ENCODE peak calls at places on chromosomes 7 and 10, in ten cellular contexts. One of them, this sample, is unnamed.

GRCh38 chr7:38186593-38187314 is 8.7 kb downstream of the STARD3NL start:
- DNase-seq in RPMI8226: no peak
- DNase-seq in activated naive CD8-positive, alpha-beta T cell treated with anti-CD3 and anti-CD28 coated beads, Interleukin-2, amount 50 U/mL, for 24 hours: no peak
- DNase-seq in GM20000: no peak
- DNase-seq in natural killer cell treated with Interleukin-12 subunit alpha and Interleukin-12 subunit beta and Interleukin-15 and Interleukin-18, amount 100 ng/mL, for 72 hours: no peak
- DNase-seq in activated T-helper 1 cell treated with anti-CD3 and anti-CD28 coated beads, Interleukin-12 subunit alpha, Interleukin-12 subunit beta, Interleukin-2, Interleukin-4 antibody, amounts not matched to agents 30 ng/mL and 10 ng/mL and 1 ng/mL, durations not matched to agents 14 hours and 24 hours and 36 hours: no peak
- DNase-seq in ELR: peak; percentile 82
- DNase-seq in B cell: peak; percentile 15
- DNase-seq in activated gamma-delta T cell treated with Interleukin-2 at 50 U/mL for 16 hours: no peak
- DNase-seq in NCI-H460: no peak
- DNase-seq in this sample: no peak

GRCh38 chr10:62638062-62638477 is 166.4 kb upstream of the ADO start:
- DNase-seq in RPMI8226: no peak
- DNase-seq in activated naive CD8-positive, alpha-beta T cell treated with anti-CD3 and anti-CD28 coated beads, Interleukin-2, amount 50 U/mL, for 24 hours: no peak
- DNase-seq in GM20000: no peak
- DNase-seq in natural killer cell treated with Interleukin-12 subunit alpha and Interleukin-12 subunit beta and Interleukin-15 and Interleukin-18, amount 100 ng/mL, for 72 hours: peak; percentile 71
- DNase-seq in activated T-helper 1 cell treated with anti-CD3 and anti-CD28 coated beads, Interleukin-12 subunit alpha, Interleukin-12 subunit beta, Interleukin-2, Interleukin-4 antibody, amounts not matched to agents 30 ng/mL and 10 ng/mL and 1 ng/mL, durations not matched to agents 14 hours and 24 hours and 36 hours: no peak
- DNase-seq in ELR: peak; percentile 22
- DNase-seq in B cell: peak; percentile 41
- DNase-seq in activated gamma-delta T cell treated with Interleukin-2 at 50 U/mL for 16 hours: no peak
- DNase-seq in NCI-H460: no peak
- DNase-seq in this sample: peak; percentile 48

GRCh38 chr7:36390199-36391090 is 783 bp downstream of the ANLN start:
- DNase-seq in RPMI8226: peak; percentile 74
- DNase-seq in activated naive CD8-positive, alpha-beta T cell treated with anti-CD3 and anti-CD28 coated beads, Interleukin-2, amount 50 U/mL, for 24 hours: peak; percentile 77
- DNase-seq in GM20000: no peak
- DNase-seq in natural killer cell treated with Interleukin-12 subunit alpha and Interleukin-12 subunit beta and Interleukin-15 and Interleukin-18, amount 100 ng/mL, for 72 hours: peak; percentile 66
- DNase-seq in activated T-helper 1 cell treated with anti-CD3 and anti-CD28 coated beads, Interleukin-12 subunit alpha, Interleukin-12 subunit beta, Interleukin-2, Interleukin-4 antibody, amounts not matched to agents 30 ng/mL and 10 ng/mL and 1 ng/mL, durations not matched to agents 14 hours and 24 hours and 36 hours: peak; percentile 62
- DNase-seq in ELR: peak; percentile 95
- DNase-seq in B cell: peak; percentile 19
- DNase-seq in activated gamma-delta T cell treated with Interleukin-2 at 50 U/mL for 16 hours: peak; percentile 16
- DNase-seq in NCI-H460: peak; percentile 91
- DNase-seq in this sample: peak; percentile 42

GRCh38 chr7:74376256-74377036 is 77.3 kb upstream of the GTF2IRD1 start:
- DNase-seq in RPMI8226: no peak
- DNase-seq in activated naive CD8-positive, alpha-beta T cell treated with anti-CD3 and anti-CD28 coated beads, Interleukin-2, amount 50 U/mL, for 24 hours: no peak
- DNase-seq in GM20000: no peak
- DNase-seq in natural killer cell treated with Interleukin-12 subunit alpha and Interleukin-12 subunit beta and Interleukin-15 and Interleukin-18, amount 100 ng/mL, for 72 hours: no peak
- DNase-seq in activated T-helper 1 cell treated with anti-CD3 and anti-CD28 coated beads, Interleukin-12 subunit alpha, Interleukin-12 subunit beta, Interleukin-2, Interleukin-4 antibody, amounts not matched to agents 30 ng/mL and 10 ng/mL and 1 ng/mL, durations not matched to agents 14 hours and 24 hours and 36 hours: no peak
- DNase-seq in ELR: no peak
- DNase-seq in B cell: no peak
- DNase-seq in activated gamma-delta T cell treated with Interleukin-2 at 50 U/mL for 16 hours: no peak
- DNase-seq in NCI-H460: no peak
- DNase-seq in this sample: no peak

GRCh38 chr10:124520553-124521428 is 59.2 kb downstream of the LHPP start:
- DNase-seq in RPMI8226: no peak
- DNase-seq in activated naive CD8-positive, alpha-beta T cell treated with anti-CD3 and anti-CD28 coated beads, Interleukin-2, amount 50 U/mL, for 24 hours: no peak
- DNase-seq in GM20000: no peak
- DNase-seq in natural killer cell treated with Interleukin-12 subunit alpha and Interleukin-12 subunit beta and Interleukin-15 and Interleukin-18, amount 100 ng/mL, for 72 hours: peak; percentile 57
- DNase-seq in activated T-helper 1 cell treated with anti-CD3 and anti-CD28 coated beads, Interleukin-12 subunit alpha, Interleukin-12 subunit beta, Interleukin-2, Interleukin-4 antibody, amounts not matched to agents 30 ng/mL and 10 ng/mL and 1 ng/mL, durations not matched to agents 14 hours and 24 hours and 36 hours: no peak
- DNase-seq in ELR: no peak
- DNase-seq in B cell: no peak
- DNase-seq in activated gamma-delta T cell treated with Interleukin-2 at 50 U/mL for 16 hours: no peak
- DNase-seq in NCI-H460: no peak
- DNase-seq in this sample: no peak

GRCh38 chr7:7510814-7511213 is 24.9 kb downstream of the COL28A1 start:
- DNase-seq in RPMI8226: no peak
- DNase-seq in activated naive CD8-positive, alpha-beta T cell treated with anti-CD3 and anti-CD28 coated beads, Interleukin-2, amount 50 U/mL, for 24 hours: no peak
- DNase-seq in GM20000: no peak
- DNase-seq in natural killer cell treated with Interleukin-12 subunit alpha and Interleukin-12 subunit beta and Interleukin-15 and Interleukin-18, amount 100 ng/mL, for 72 hours: no peak
- DNase-seq in activated T-helper 1 cell treated with anti-CD3 and anti-CD28 coated beads, Interleukin-12 subunit alpha, Interleukin-12 subunit beta, Interleukin-2, Interleukin-4 antibody, amounts not matched to agents 30 ng/mL and 10 ng/mL and 1 ng/mL, durations not matched to agents 14 hours and 24 hours and 36 hours: no peak
- DNase-seq in ELR: no peak
- DNase-seq in B cell: no peak
- DNase-seq in activated gamma-delta T cell treated with Interleukin-2 at 50 U/mL for 16 hours: no peak
- DNase-seq in NCI-H460: no peak
- DNase-seq in this sample: no peak

GRCh38 chr10:93915603-93916002 is 21.8 kb downstream of the SLC35G1 start:
- DNase-seq in RPMI8226: no peak
- DNase-seq in activated naive CD8-positive, alpha-beta T cell treated with anti-CD3 and anti-CD28 coated beads, Interleukin-2, amount 50 U/mL, for 24 hours: no peak
- DNase-seq in GM20000: no peak
- DNase-seq in natural killer cell treated with Interleukin-12 subunit alpha and Interleukin-12 subunit beta and Interleukin-15 and Interleukin-18, amount 100 ng/mL, for 72 hours: no peak
- DNase-seq in activated T-helper 1 cell treated with anti-CD3 and anti-CD28 coated beads, Interleukin-12 subunit alpha, Interleukin-12 subunit beta, Interleukin-2, Interleukin-4 antibody, amounts not matched to agents 30 ng/mL and 10 ng/mL and 1 ng/mL, durations not matched to agents 14 hours and 24 hours and 36 hours: no peak
- DNase-seq in ELR: no peak
- DNase-seq in B cell: no peak
- DNase-seq in activated gamma-delta T cell treated with Interleukin-2 at 50 U/mL for 16 hours: no peak
- DNase-seq in NCI-H460: no peak
- DNase-seq in this sample: no peak

GRCh38 chr10:31020128-31020527 is 11.5 kb downstream of the ZNF438 start:
- DNase-seq in RPMI8226: no peak
- DNase-seq in activated naive CD8-positive, alpha-beta T cell treated with anti-CD3 and anti-CD28 coated beads, Interleukin-2, amount 50 U/mL, for 24 hours: no peak
- DNase-seq in GM20000: no peak
- DNase-seq in natural killer cell treated with Interleukin-12 subunit alpha and Interleukin-12 subunit beta and Interleukin-15 and Interleukin-18, amount 100 ng/mL, for 72 hours: no peak
- DNase-seq in activated T-helper 1 cell treated with anti-CD3 and anti-CD28 coated beads, Interleukin-12 subunit alpha, Interleukin-12 subunit beta, Interleukin-2, Interleukin-4 antibody, amounts not matched to agents 30 ng/mL and 10 ng/mL and 1 ng/mL, durations not matched to agents 14 hours and 24 hours and 36 hours: no peak
- DNase-seq in ELR: no peak
- DNase-seq in B cell: no peak
- DNase-seq in activated gamma-delta T cell treated with Interleukin-2 at 50 U/mL for 16 hours: no peak
- DNase-seq in NCI-H460: no peak
- DNase-seq in this sample: no peak

GRCh38 chr10:103761075-103761920 is 94.1 kb downstream of the SH3PXD2A start:
- DNase-seq in RPMI8226: no peak
- DNase-seq in activated naive CD8-positive, alpha-beta T cell treated with anti-CD3 and anti-CD28 coated beads, Interleukin-2, amount 50 U/mL, for 24 hours: no peak
- DNase-seq in GM20000: no peak
- DNase-seq in natural killer cell treated with Interleukin-12 subunit alpha and Interleukin-12 subunit beta and Interleukin-15 and Interleukin-18, amount 100 ng/mL, for 72 hours: no peak
- DNase-seq in activated T-helper 1 cell treated with anti-CD3 and anti-CD28 coated beads, Interleukin-12 subunit alpha, Interleukin-12 subunit beta, Interleukin-2, Interleukin-4 antibody, amounts not matched to agents 30 ng/mL and 10 ng/mL and 1 ng/mL, durations not matched to agents 14 hours and 24 hours and 36 hours: no peak
- DNase-seq in ELR: no peak
- DNase-seq in B cell: no peak
- DNase-seq in activated gamma-delta T cell treated with Interleukin-2 at 50 U/mL for 16 hours: no peak
- DNase-seq in NCI-H460: no peak
- DNase-seq in this sample: no peak

GRCh38 chr10:133277993-133278576 is 1.4 kb upstream of the ADAM8 start:
- DNase-seq in RPMI8226: no peak
- DNase-seq in activated naive CD8-positive, alpha-beta T cell treated with anti-CD3 and anti-CD28 coated beads, Interleukin-2, amount 50 U/mL, for 24 hours: no peak
- DNase-seq in GM20000: no peak
- DNase-seq in natural killer cell treated with Interleukin-12 subunit alpha and Interleukin-12 subunit beta and Interleukin-15 and Interleukin-18, amount 100 ng/mL, for 72 hours: no peak
- DNase-seq in activated T-helper 1 cell treated with anti-CD3 and anti-CD28 coated beads, Interleukin-12 subunit alpha, Interleukin-12 subunit beta, Interleukin-2, Interleukin-4 antibody, amounts not matched to agents 30 ng/mL and 10 ng/mL and 1 ng/mL, durations not matched to agents 14 hours and 24 hours and 36 hours: no peak
- DNase-seq in ELR: peak; percentile 19
- DNase-seq in B cell: peak; percentile 36
- DNase-seq in activated gamma-delta T cell treated with Interleukin-2 at 50 U/mL for 16 hours: no peak
- DNase-seq in NCI-H460: no peak
- DNase-seq in this sample: no peak

GRCh38 chr10:23742807-23743206 is 303.9 kb downstream of the OTUD1 start:
- DNase-seq in RPMI8226: no peak
- DNase-seq in activated naive CD8-positive, alpha-beta T cell treated with anti-CD3 and anti-CD28 coated beads, Interleukin-2, amount 50 U/mL, for 24 hours: no peak
- DNase-seq in GM20000: no peak
- DNase-seq in natural killer cell treated with Interleukin-12 subunit alpha and Interleukin-12 subunit beta and Interleukin-15 and Interleukin-18, amount 100 ng/mL, for 72 hours: no peak
- DNase-seq in activated T-helper 1 cell treated with anti-CD3 and anti-CD28 coated beads, Interleukin-12 subunit alpha, Interleukin-12 subunit beta, Interleukin-2, Interleukin-4 antibody, amounts not matched to agents 30 ng/mL and 10 ng/mL and 1 ng/mL, durations not matched to agents 14 hours and 24 hours and 36 hours: no peak
- DNase-seq in ELR: no peak
- DNase-seq in B cell: no peak
- DNase-seq in activated gamma-delta T cell treated with Interleukin-2 at 50 U/mL for 16 hours: no peak
- DNase-seq in NCI-H460: no peak
- DNase-seq in this sample: no peak

GRCh38 chr7:369476-369980 is 79.6 kb downstream of the FOXL3 start:
- DNase-seq in RPMI8226: no peak
- DNase-seq in activated naive CD8-positive, alpha-beta T cell treated with anti-CD3 and anti-CD28 coated beads, Interleukin-2, amount 50 U/mL, for 24 hours: no peak
- DNase-seq in GM20000: no peak
- DNase-seq in natural killer cell treated with Interleukin-12 subunit alpha and Interleukin-12 subunit beta and Interleukin-15 and Interleukin-18, amount 100 ng/mL, for 72 hours: peak; percentile 51
- DNase-seq in activated T-helper 1 cell treated with anti-CD3 and anti-CD28 coated beads, Interleukin-12 subunit alpha, Interleukin-12 subunit beta, Interleukin-2, Interleukin-4 antibody, amounts not matched to agents 30 ng/mL and 10 ng/mL and 1 ng/mL, durations not matched to agents 14 hours and 24 hours and 36 hours: no peak
- DNase-seq in ELR: no peak
- DNase-seq in B cell: no peak
- DNase-seq in activated gamma-delta T cell treated with Interleukin-2 at 50 U/mL for 16 hours: no peak
- DNase-seq in NCI-H460: no peak
- DNase-seq in this sample: no peak

GRCh38 chr10:117684673-117685211 is 142.2 kb downstream of the EMX2 start:
- DNase-seq in RPMI8226: no peak
- DNase-seq in activated naive CD8-positive, alpha-beta T cell treated with anti-CD3 and anti-CD28 coated beads, Interleukin-2, amount 50 U/mL, for 24 hours: no peak
- DNase-seq in GM20000: no peak
- DNase-seq in natural killer cell treated with Interleukin-12 subunit alpha and Interleukin-12 subunit beta and Interleukin-15 and Interleukin-18, amount 100 ng/mL, for 72 hours: no peak
- DNase-seq in activated T-helper 1 cell treated with anti-CD3 and anti-CD28 coated beads, Interleukin-12 subunit alpha, Interleukin-12 subunit beta, Interleukin-2, Interleukin-4 antibody, amounts not matched to agents 30 ng/mL and 10 ng/mL and 1 ng/mL, durations not matched to agents 14 hours and 24 hours and 36 hours: no peak
- DNase-seq in ELR: peak; percentile 48
- DNase-seq in B cell: no peak
- DNase-seq in activated gamma-delta T cell treated with Interleukin-2 at 50 U/mL for 16 hours: no peak
- DNase-seq in NCI-H460: no peak
- DNase-seq in this sample: no peak

GRCh38 chr7:15503603-15504280 is 58.1 kb downstream of the AGMO start:
- DNase-seq in RPMI8226: no peak
- DNase-seq in activated naive CD8-positive, alpha-beta T cell treated with anti-CD3 and anti-CD28 coated beads, Interleukin-2, amount 50 U/mL, for 24 hours: no peak
- DNase-seq in GM20000: no peak
- DNase-seq in natural killer cell treated with Interleukin-12 subunit alpha and Interleukin-12 subunit beta and Interleukin-15 and Interleukin-18, amount 100 ng/mL, for 72 hours: no peak
- DNase-seq in activated T-helper 1 cell treated with anti-CD3 and anti-CD28 coated beads, Interleukin-12 subunit alpha, Interleukin-12 subunit beta, Interleukin-2, Interleukin-4 antibody, amounts not matched to agents 30 ng/mL and 10 ng/mL and 1 ng/mL, durations not matched to agents 14 hours and 24 hours and 36 hours: no peak
- DNase-seq in ELR: peak; percentile 45
- DNase-seq in B cell: no peak
- DNase-seq in activated gamma-delta T cell treated with Interleukin-2 at 50 U/mL for 16 hours: no peak
- DNase-seq in NCI-H460: no peak
- DNase-seq in this sample: no peak

GRCh38 chr7:149854611-149855367 is 16.6 kb downstream of the ZNF862 start:
- DNase-seq in RPMI8226: peak; percentile 96
- DNase-seq in activated naive CD8-positive, alpha-beta T cell treated with anti-CD3 and anti-CD28 coated beads, Interleukin-2, amount 50 U/mL, for 24 hours: no peak
- DNase-seq in GM20000: no peak
- DNase-seq in natural killer cell treated with Interleukin-12 subunit alpha and Interleukin-12 subunit beta and Interleukin-15 and Interleukin-18, amount 100 ng/mL, for 72 hours: peak; percentile 37
- DNase-seq in activated T-helper 1 cell treated with anti-CD3 and anti-CD28 coated beads, Interleukin-12 subunit alpha, Interleukin-12 subunit beta, Interleukin-2, Interleukin-4 antibody, amounts not matched to agents 30 ng/mL and 10 ng/mL and 1 ng/mL, durations not matched to agents 14 hours and 24 hours and 36 hours: no peak
- DNase-seq in ELR: peak; percentile 52
- DNase-seq in B cell: no peak
- DNase-seq in activated gamma-delta T cell treated with Interleukin-2 at 50 U/mL for 16 hours: no peak
- DNase-seq in NCI-H460: no peak
- DNase-seq in this sample: no peak

GRCh38 chr10:123858039-123858740 is 33.4 kb downstream of the CPXM2 start:
- DNase-seq in RPMI8226: peak; percentile 55
- DNase-seq in activated naive CD8-positive, alpha-beta T cell treated with anti-CD3 and anti-CD28 coated beads, Interleukin-2, amount 50 U/mL, for 24 hours: no peak
- DNase-seq in GM20000: no peak
- DNase-seq in natural killer cell treated with Interleukin-12 subunit alpha and Interleukin-12 subunit beta and Interleukin-15 and Interleukin-18, amount 100 ng/mL, for 72 hours: no peak
- DNase-seq in activated T-helper 1 cell treated with anti-CD3 and anti-CD28 coated beads, Interleukin-12 subunit alpha, Interleukin-12 subunit beta, Interleukin-2, Interleukin-4 antibody, amounts not matched to agents 30 ng/mL and 10 ng/mL and 1 ng/mL, durations not matched to agents 14 hours and 24 hours and 36 hours: no peak
- DNase-seq in ELR: peak; percentile 12
- DNase-seq in B cell: no peak
- DNase-seq in activated gamma-delta T cell treated with Interleukin-2 at 50 U/mL for 16 hours: no peak
- DNase-seq in NCI-H460: no peak
- DNase-seq in this sample: no peak

GRCh38 chr10:97898429-97898828 is 48.8 kb downstream of the GOLGA7B start:
- DNase-seq in RPMI8226: peak; percentile 51
- DNase-seq in activated naive CD8-positive, alpha-beta T cell treated with anti-CD3 and anti-CD28 coated beads, Interleukin-2, amount 50 U/mL, for 24 hours: no peak
- DNase-seq in GM20000: no peak
- DNase-seq in natural killer cell treated with Interleukin-12 subunit alpha and Interleukin-12 subunit beta and Interleukin-15 and Interleukin-18, amount 100 ng/mL, for 72 hours: no peak
- DNase-seq in activated T-helper 1 cell treated with anti-CD3 and anti-CD28 coated beads, Interleukin-12 subunit alpha, Interleukin-12 subunit beta, Interleukin-2, Interleukin-4 antibody, amounts not matched to agents 30 ng/mL and 10 ng/mL and 1 ng/mL, durations not matched to agents 14 hours and 24 hours and 36 hours: no peak
- DNase-seq in ELR: no peak
- DNase-seq in B cell: no peak
- DNase-seq in activated gamma-delta T cell treated with Interleukin-2 at 50 U/mL for 16 hours: no peak
- DNase-seq in NCI-H460: no peak
- DNase-seq in this sample: no peak

GRCh38 chr10:47452495-47453434 is 31.1 kb downstream of the ANXA8 start:
- DNase-seq in RPMI8226: no peak
- DNase-seq in activated naive CD8-positive, alpha-beta T cell treated with anti-CD3 and anti-CD28 coated beads, Interleukin-2, amount 50 U/mL, for 24 hours: no peak
- DNase-seq in GM20000: no peak
- DNase-seq in natural killer cell treated with Interleukin-12 subunit alpha and Interleukin-12 subunit beta and Interleukin-15 and Interleukin-18, amount 100 ng/mL, for 72 hours: peak; percentile 46
- DNase-seq in activated T-helper 1 cell treated with anti-CD3 and anti-CD28 coated beads, Interleukin-12 subunit alpha, Interleukin-12 subunit beta, Interleukin-2, Interleukin-4 antibody, amounts not matched to agents 30 ng/mL and 10 ng/mL and 1 ng/mL, durations not matched to agents 14 hours and 24 hours and 36 hours: no peak
- DNase-seq in ELR: no peak
- DNase-seq in B cell: no peak
- DNase-seq in activated gamma-delta T cell treated with Interleukin-2 at 50 U/mL for 16 hours: no peak
- DNase-seq in NCI-H460: no peak
- DNase-seq in this sample: no peak

GRCh38 chr10:35421553-35422178 is 85.4 kb downstream of the CCNY start:
- DNase-seq in RPMI8226: no peak
- DNase-seq in activated naive CD8-positive, alpha-beta T cell treated with anti-CD3 and anti-CD28 coated beads, Interleukin-2, amount 50 U/mL, for 24 hours: no peak
- DNase-seq in GM20000: no peak
- DNase-seq in natural killer cell treated with Interleukin-12 subunit alpha and Interleukin-12 subunit beta and Interleukin-15 and Interleukin-18, amount 100 ng/mL, for 72 hours: no peak
- DNase-seq in activated T-helper 1 cell treated with anti-CD3 and anti-CD28 coated beads, Interleukin-12 subunit alpha, Interleukin-12 subunit beta, Interleukin-2, Interleukin-4 antibody, amounts not matched to agents 30 ng/mL and 10 ng/mL and 1 ng/mL, durations not matched to agents 14 hours and 24 hours and 36 hours: no peak
- DNase-seq in ELR: peak; percentile 94
- DNase-seq in B cell: no peak
- DNase-seq in activated gamma-delta T cell treated with Interleukin-2 at 50 U/mL for 16 hours: no peak
- DNase-seq in NCI-H460: peak; percentile 62
- DNase-seq in this sample: no peak

GRCh38 chr10:119550802-119551201 is 8.3 kb upstream of the RGS10 start:
- DNase-seq in RPMI8226: no peak
- DNase-seq in activated naive CD8-positive, alpha-beta T cell treated with anti-CD3 and anti-CD28 coated beads, Interleukin-2, amount 50 U/mL, for 24 hours: no peak
- DNase-seq in GM20000: no peak
- DNase-seq in natural killer cell treated with Interleukin-12 subunit alpha and Interleukin-12 subunit beta and Interleukin-15 and Interleukin-18, amount 100 ng/mL, for 72 hours: no peak
- DNase-seq in activated T-helper 1 cell treated with anti-CD3 and anti-CD28 coated beads, Interleukin-12 subunit alpha, Interleukin-12 subunit beta, Interleukin-2, Interleukin-4 antibody, amounts not matched to agents 30 ng/mL and 10 ng/mL and 1 ng/mL, durations not matched to agents 14 hours and 24 hours and 36 hours: no peak
- DNase-seq in ELR: no peak
- DNase-seq in B cell: no peak
- DNase-seq in activated gamma-delta T cell treated with Interleukin-2 at 50 U/mL for 16 hours: no peak
- DNase-seq in NCI-H460: no peak
- DNase-seq in this sample: no peak

GRCh38 chr10:125775491-125776106 is at the start of gene MMP21:
- DNase-seq in RPMI8226: no peak
- DNase-seq in activated naive CD8-positive, alpha-beta T cell treated with anti-CD3 and anti-CD28 coated beads, Interleukin-2, amount 50 U/mL, for 24 hours: no peak
- DNase-seq in GM20000: no peak
- DNase-seq in natural killer cell treated with Interleukin-12 subunit alpha and Interleukin-12 subunit beta and Interleukin-15 and Interleukin-18, amount 100 ng/mL, for 72 hours: no peak
- DNase-seq in activated T-helper 1 cell treated with anti-CD3 and anti-CD28 coated beads, Interleukin-12 subunit alpha, Interleukin-12 subunit beta, Interleukin-2, Interleukin-4 antibody, amounts not matched to agents 30 ng/mL and 10 ng/mL and 1 ng/mL, durations not matched to agents 14 hours and 24 hours and 36 hours: no peak
- DNase-seq in ELR: no peak
- DNase-seq in B cell: no peak
- DNase-seq in activated gamma-delta T cell treated with Interleukin-2 at 50 U/mL for 16 hours: no peak
- DNase-seq in NCI-H460: no peak
- DNase-seq in this sample: no peak

GRCh38 chr10:58217612-58218011 is 50.1 kb downstream of the IPMK start:
- DNase-seq in RPMI8226: no peak
- DNase-seq in activated naive CD8-positive, alpha-beta T cell treated with anti-CD3 and anti-CD28 coated beads, Interleukin-2, amount 50 U/mL, for 24 hours: no peak
- DNase-seq in GM20000: no peak
- DNase-seq in natural killer cell treated with Interleukin-12 subunit alpha and Interleukin-12 subunit beta and Interleukin-15 and Interleukin-18, amount 100 ng/mL, for 72 hours: no peak
- DNase-seq in activated T-helper 1 cell treated with anti-CD3 and anti-CD28 coated beads, Interleukin-12 subunit alpha, Interleukin-12 subunit beta, Interleukin-2, Interleukin-4 antibody, amounts not matched to agents 30 ng/mL and 10 ng/mL and 1 ng/mL, durations not matched to agents 14 hours and 24 hours and 36 hours: no peak
- DNase-seq in ELR: peak; percentile 69
- DNase-seq in B cell: no peak
- DNase-seq in activated gamma-delta T cell treated with Interleukin-2 at 50 U/mL for 16 hours: no peak
- DNase-seq in NCI-H460: no peak
- DNase-seq in this sample: no peak

GRCh38 chr7:98641646-98642489 is 24.8 kb downstream of the NPTX2 start:
- DNase-seq in RPMI8226: peak; percentile 93
- DNase-seq in activated naive CD8-positive, alpha-beta T cell treated with anti-CD3 and anti-CD28 coated beads, Interleukin-2, amount 50 U/mL, for 24 hours: no peak
- DNase-seq in GM20000: no peak
- DNase-seq in natural killer cell treated with Interleukin-12 subunit alpha and Interleukin-12 subunit beta and Interleukin-15 and Interleukin-18, amount 100 ng/mL, for 72 hours: no peak
- DNase-seq in activated T-helper 1 cell treated with anti-CD3 and anti-CD28 coated beads, Interleukin-12 subunit alpha, Interleukin-12 subunit beta, Interleukin-2, Interleukin-4 antibody, amounts not matched to agents 30 ng/mL and 10 ng/mL and 1 ng/mL, durations not matched to agents 14 hours and 24 hours and 36 hours: no peak
- DNase-seq in ELR: no peak
- DNase-seq in B cell: peak; percentile 35
- DNase-seq in activated gamma-delta T cell treated with Interleukin-2 at 50 U/mL for 16 hours: no peak
- DNase-seq in NCI-H460: no peak
- DNase-seq in this sample: no peak

GRCh38 chr7:39746162-39746782 is 122.9 kb downstream of the RALA start:
- DNase-seq in RPMI8226: peak; percentile 63
- DNase-seq in activated naive CD8-positive, alpha-beta T cell treated with anti-CD3 and anti-CD28 coated beads, Interleukin-2, amount 50 U/mL, for 24 hours: peak; percentile 63
- DNase-seq in GM20000: peak; percentile 80
- DNase-seq in natural killer cell treated with Interleukin-12 subunit alpha and Interleukin-12 subunit beta and Interleukin-15 and Interleukin-18, amount 100 ng/mL, for 72 hours: no peak
- DNase-seq in activated T-helper 1 cell treated with anti-CD3 and anti-CD28 coated beads, Interleukin-12 subunit alpha, Interleukin-12 subunit beta, Interleukin-2, Interleukin-4 antibody, amounts not matched to agents 30 ng/mL and 10 ng/mL and 1 ng/mL, durations not matched to agents 14 hours and 24 hours and 36 hours: peak; percentile 26
- DNase-seq in ELR: peak; percentile 90
- DNase-seq in B cell: peak; percentile 69
- DNase-seq in activated gamma-delta T cell treated with Interleukin-2 at 50 U/mL for 16 hours: peak; percentile 61
- DNase-seq in NCI-H460: peak; percentile 75
- DNase-seq in this sample: peak; percentile 64

This sample was measured in CD8-positive, alpha-beta memory T cell.